ENCODE peak calls at places on chromosome 5, in seven cellular contexts. D is GM23338, W is neural progenitor cell, Y is MM.1S, K is OCI-LY7, J is HCT116, P is GM23248. V is an unnamed sample.
A peak's percentile ranks its signal among the peaks of the same experiment; 100 is the strongest.

GRCh38 chr5:112653638-112654037 is 84.0 kb upstream of the APC start:
- DNase-seq in K (no peak), Y (no peak), P (no peak), J (no peak), D (no peak), W (no peak), V (no peak)

GRCh38 chr5:54480296-54480695 is 24.8 kb downstream of the HSPB3 start:
- DNase-seq in K (no peak), J (no peak), Y (no peak), W (no peak), P (peak; percentile 27), D (no peak), V (no peak)

GRCh38 chr5:158054388-158055092 is 195.6 kb upstream of the CLINT1 start:
- DNase-seq in Y (no peak), K (no peak), P (peak; percentile 65), D (no peak), J (no peak), W (no peak), V (no peak)

GRCh38 chr5:149561848-149562247 is 10.6 kb upstream of the CSNK1A1 start:
- DNase-seq in W (no peak), D (peak; percentile 80), J (peak; percentile 95), Y (peak; percentile 87), K (peak; percentile 17), P (peak; percentile 96), V (peak; percentile 49)

GRCh38 chr5:6145616-6146237 is 232.6 kb downstream of the MED10 start:
- DNase-seq in W (no peak), Y (no peak), D (no peak), J (no peak), P (no peak), K (no peak), V (no peak)

GRCh38 chr5:157952374-157952685 is 93.4 kb upstream of the CLINT1 start:
- DNase-seq in J (no peak), K (no peak), W (no peak), P (no peak), Y (no peak), D (no peak), V (no peak)

GRCh38 chr5:54975701-54976100 is 9.7 kb downstream of the ESM1 start:
- DNase-seq in D (no peak), K (no peak), J (no peak), Y (no peak), P (no peak), W (no peak), V (no peak)

GRCh38 chr5:172266676-172267092 is 16.9 kb downstream of the UBTD2 start:
- DNase-seq in W (no peak), K (no peak), J (no peak), D (no peak), P (no peak), Y (no peak), V (no peak)

GRCh38 chr5:113057437-113058052 is 80.9 kb downstream of the DCP2 start:
- DNase-seq in D (peak; percentile 47), J (no peak), P (no peak), W (peak; percentile 42), Y (no peak), K (no peak), V (no peak)

GRCh38 chr5:78245126-78245525 is 49.4 kb downstream of the AP3B1 start:
- DNase-seq in K (no peak), D (no peak), Y (no peak), J (no peak), P (no peak), W (peak; percentile 17), V (peak; percentile 46)

GRCh38 chr5:63125862-63126261 is 547.2 kb downstream of the LRRC70 start:
- DNase-seq in J (no peak), W (no peak), P (peak; percentile 76), D (peak; percentile 62), Y (peak; percentile 58), K (peak; percentile 8), V (peak; percentile 42)

GRCh38 chr5:2833513-2833912 is 82.0 kb upstream of the IRX2 start:
- DNase-seq in K (no peak), W (no peak), Y (no peak), J (no peak), D (no peak), P (no peak), V (no peak)

GRCh38 chr5:89827388-89827787 is 582.2 kb downstream of the CETN3 start:
- DNase-seq in W (no peak), D (no peak), J (no peak), P (peak; percentile 25), K (no peak), Y (no peak), V (no peak)

DNA sequence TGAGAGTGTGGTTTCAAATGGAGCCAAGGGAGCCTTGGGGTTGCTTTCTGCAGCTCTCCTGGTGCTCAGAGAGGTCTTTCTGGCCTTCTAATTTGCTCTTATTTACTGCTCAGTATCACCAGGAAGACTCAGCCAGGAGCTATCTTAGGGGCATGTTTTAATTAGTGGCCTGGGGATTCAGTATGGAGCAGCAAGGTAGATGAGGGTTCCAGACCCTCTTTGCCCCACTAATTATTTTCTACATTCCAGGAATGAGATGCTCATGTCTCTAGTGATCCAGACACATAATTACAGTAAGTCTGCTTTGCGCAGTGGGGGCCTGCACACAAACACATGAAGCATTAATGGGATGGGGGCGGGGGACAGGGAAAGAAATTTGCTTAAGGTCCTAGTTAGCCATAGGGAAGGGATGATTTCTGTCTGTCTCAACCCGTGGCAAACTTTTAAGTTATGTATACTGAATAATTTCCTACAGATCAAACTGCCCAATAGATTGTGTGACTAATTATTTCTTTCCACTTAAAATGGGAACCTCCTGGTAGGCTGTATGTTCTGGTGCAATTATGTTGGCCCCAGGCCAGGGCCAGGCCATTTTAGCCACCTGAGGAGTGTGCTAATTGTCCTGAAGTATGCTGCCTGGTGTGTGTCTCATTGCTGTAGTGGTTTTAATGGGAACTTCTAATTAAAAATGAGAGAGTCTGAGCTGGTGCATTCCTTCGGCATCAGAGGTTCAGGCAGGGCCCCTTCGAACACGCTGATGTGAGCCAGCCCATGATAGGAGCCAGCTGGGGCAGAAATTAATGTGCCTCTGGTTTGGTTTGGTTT is 134.4 kb downstream of the PTTG1 start:
- DNase-seq in P (peak; percentile 20), D (no peak), W (peak; percentile 22), J (no peak), Y (no peak), K (no peak), V (no peak)
- TF ChIP-seq EZH2phosphoT487 in P (no peak), D (no peak), W (no peak), J (no peak), Y (no peak), K (no peak), V (no peak)

GRCh38 chr5:626850-627249 is 14.7 kb downstream of the CEP72 start:
- DNase-seq in Y (peak; percentile 51), D (no peak), J (no peak), K (no peak), P (no peak), W (no peak), V (no peak)

GRCh38 chr5:624118-624950 is 12.2 kb downstream of the CEP72 start:
- DNase-seq in D (no peak), Y (no peak), P (no peak), K (no peak), J (no peak), W (no peak), V (no peak)

GRCh38 chr5:624951-625230 is 12.8 kb downstream of the CEP72 start:
- DNase-seq in P (no peak), Y (no peak), W (no peak), J (no peak), K (no peak), D (no peak), V (no peak)

GRCh38 chr5:623531-623930 is 11.4 kb downstream of the CEP72 start:
- DNase-seq in W (no peak), P (no peak), J (no peak), Y (no peak), D (no peak), K (no peak), V (no peak)

DNA sequence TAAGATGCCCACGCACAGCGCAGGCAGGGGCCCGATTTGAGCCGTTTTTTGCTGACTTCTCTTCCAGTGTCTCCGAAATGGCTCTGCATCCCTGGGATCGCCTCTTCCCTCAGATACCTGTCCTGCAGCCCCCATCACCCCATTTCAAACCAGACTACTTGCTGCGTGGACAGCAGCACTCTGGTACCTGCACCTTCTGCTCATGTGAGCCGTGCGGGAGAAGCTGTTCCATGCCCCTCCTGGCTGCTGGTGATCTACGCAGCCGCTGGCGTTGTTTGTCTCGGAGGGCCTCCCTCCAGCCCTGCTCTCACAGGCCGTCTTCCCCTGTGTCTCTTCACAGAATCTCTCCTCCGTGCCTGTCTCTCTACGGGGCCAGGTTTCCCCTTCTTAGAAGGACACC is 13.4 kb downstream of the CEP72 start:
- DNase-seq in Y (no peak), J (no peak), D (no peak), K (no peak), W (no peak), P (no peak), V (no peak)
- TF ChIP-seq EZH2phosphoT487 in Y (no peak), J (no peak), D (no peak), K (no peak), W (no peak), P (no peak), V (no peak)

GRCh38 chr5:131384181-131384580 is 120.3 kb downstream of the CDC42SE2 start:
- DNase-seq in K (no peak), P (no peak), Y (no peak), D (no peak), W (no peak), J (no peak), V (no peak)

GRCh38 chr5:131381011-131381410 is 117.2 kb downstream of the CDC42SE2 start:
- DNase-seq in D (no peak), J (no peak), W (no peak), K (no peak), Y (peak; percentile 46), P (no peak), V (no peak)

GRCh38 chr5:131384616-131385214 is 120.9 kb downstream of the CDC42SE2 start:
- DNase-seq in W (no peak), J (no peak), D (no peak), Y (no peak), K (no peak), P (peak; percentile 33), V (no peak)

GRCh38 chr5:131381792-131382191 is 117.9 kb downstream of the CDC42SE2 start:
- DNase-seq in J (no peak), D (no peak), P (no peak), Y (peak; percentile 86), K (no peak), W (no peak), V (no peak)

GRCh38 chr5:131382407-131383395 is 118.8 kb downstream of the CDC42SE2 start:
- DNase-seq in J (peak; percentile 50), D (peak; percentile 83), K (peak; percentile 87), Y (peak; percentile 87), W (peak; percentile 66), P (peak; percentile 51), V (peak; percentile 59)
- TF ChIP-seq EZH2phosphoT487 in J (no peak), D (no peak), K (no peak), Y (no peak), W (no peak), P (no peak), V (no peak)

GRCh38 chr5:124064956-124065355 is 553.0 kb downstream of the CSNK1G3 start:
- DNase-seq in D (no peak), K (no peak), Y (no peak), J (no peak), W (no peak), P (no peak), V (no peak)

GRCh38 chr5:124059200-124059599 is 547.2 kb downstream of the CSNK1G3 start:
- DNase-seq in K (no peak), Y (no peak), J (no peak), W (no peak), D (no peak), P (peak; percentile 43), V (no peak)

GRCh38 chr5:124060010-124060409 is 548.0 kb downstream of the CSNK1G3 start:
- DNase-seq in K (no peak), P (no peak), J (no peak), D (no peak), W (no peak), Y (no peak), V (no peak)

GRCh38 chr5:124060413-124061095 is 548.6 kb downstream of the CSNK1G3 start:
- DNase-seq in W (no peak), J (no peak), P (no peak), D (no peak), Y (no peak), K (no peak), V (no peak)

GRCh38 chr5:124061663-124062062 is 549.7 kb downstream of the CSNK1G3 start:
- DNase-seq in J (no peak), W (no peak), Y (no peak), P (peak; percentile 5), K (no peak), D (no peak), V (peak; percentile 16)
- TF ChIP-seq EZH2phosphoT487 in J (no peak), W (no peak), Y (no peak), P (no peak), K (no peak), D (no peak), V (no peak)

V was measured in hepatocyte.